ENCODE peak calls at places on chromosomes 2 and 18, in five cellular contexts. One of them, this sample, is unnamed. For H3K36me3 and H3K4me1, the result is how much of the 10 kb centered on the place peaks cover.

GRCh38 chr2:242022550-242023290 is 153.2 kb downstream of the RTP5 start:
- DNase-seq in HepG2: peak
- DNase-seq in cardiac muscle cell: no peak
- DNase-seq in astrocyte: no peak
- DNase-seq in lung: no peak
- DNase-seq in this sample: no peak

GRCh38 chr2:69309336-69310048 is 77.5 kb downstream of the GFPT1 start:
- DNase-seq in HepG2: no peak
- DNase-seq in astrocyte: peak
- DNase-seq in lung: no peak
- DNase-seq in cardiac muscle cell: peak
- DNase-seq in this sample: peak

GRCh38 chr2:60556441-60556997 is 3.1 kb upstream of the BCL11A start:
- DNase-seq in lung: no peak
- DNase-seq in cardiac muscle cell: no peak
- DNase-seq in astrocyte: no peak
- DNase-seq in HepG2: no peak
- DNase-seq in this sample: no peak

GRCh38 chr2:120221616-120222015 is 1.6 kb downstream of the TMEM185B start:
- DNase-seq in astrocyte: no peak
- DNase-seq in HepG2: no peak
- DNase-seq in cardiac muscle cell: no peak
- DNase-seq in lung: no peak
- DNase-seq in this sample: no peak

GRCh38 chr18:22613058-22613690 is 195.5 kb upstream of the CTAGE1 start:
- DNase-seq in lung: peak
- DNase-seq in cardiac muscle cell: no peak
- DNase-seq in HepG2: no peak
- DNase-seq in astrocyte: no peak
- DNase-seq in this sample: peak

GRCh38 chr2:236887519-236887918 is 198.2 kb upstream of the COPS8 start:
- DNase-seq in HepG2: no peak
- DNase-seq in cardiac muscle cell: peak
- DNase-seq in astrocyte: peak
- DNase-seq in lung: no peak
- DNase-seq in this sample: no peak

GRCh38 chr2:97967216-97967592 is 28.5 kb downstream of the TMEM131 start:
- DNase-seq in lung: no peak
- DNase-seq in cardiac muscle cell: no peak
- DNase-seq in astrocyte: no peak
- DNase-seq in HepG2: no peak
- DNase-seq in this sample: no peak

GRCh38 chr2:221166283-221166682 is 405.8 kb downstream of the EPHA4 start:
- DNase-seq in cardiac muscle cell: no peak
- DNase-seq in HepG2: no peak
- DNase-seq in lung: no peak
- DNase-seq in astrocyte: no peak
- DNase-seq in this sample: no peak

GRCh38 chr2:126883661-126884030 is 15.0 kb upstream of the TEX51 start:
- DNase-seq in HepG2: no peak
- DNase-seq in cardiac muscle cell: no peak
- DNase-seq in lung: no peak
- DNase-seq in astrocyte: no peak
- DNase-seq in this sample: no peak

GRCh38 chr2:240198226-240198625 is 57.8 kb upstream of the OTOS start:
- DNase-seq in HepG2: no peak
- DNase-seq in cardiac muscle cell: no peak
- DNase-seq in astrocyte: no peak
- DNase-seq in lung: no peak
- DNase-seq in this sample: no peak

GRCh38 chr2:100109986-100110980 is 32.1 kb downstream of the AFF3 start:
- DNase-seq in lung: no peak
- DNase-seq in HepG2: no peak
- DNase-seq in cardiac muscle cell: no peak
- DNase-seq in astrocyte: no peak
- DNase-seq in this sample: no peak

GRCh38 chr2:100707016-100707947 is 112.7 kb upstream of the NPAS2 start:
- DNase-seq in lung: no peak
- DNase-seq in HepG2: no peak
- DNase-seq in cardiac muscle cell: no peak
- DNase-seq in astrocyte: no peak
- DNase-seq in this sample: no peak

GRCh38 chr2:191358325-191359025 is 113.3 kb downstream of the MYO1B start:
- DNase-seq in cardiac muscle cell: no peak
- DNase-seq in HepG2: no peak
- DNase-seq in astrocyte: peak
- DNase-seq in lung: no peak
- DNase-seq in this sample: no peak
- H3K36me3 ChIP-seq in cardiac muscle cell: under half
- H3K36me3 ChIP-seq in HepG2: under half
- H3K36me3 ChIP-seq in astrocyte: under half
- H3K36me3 ChIP-seq in lung: under half
- H3K36me3 ChIP-seq in this sample: under half

DNA sequence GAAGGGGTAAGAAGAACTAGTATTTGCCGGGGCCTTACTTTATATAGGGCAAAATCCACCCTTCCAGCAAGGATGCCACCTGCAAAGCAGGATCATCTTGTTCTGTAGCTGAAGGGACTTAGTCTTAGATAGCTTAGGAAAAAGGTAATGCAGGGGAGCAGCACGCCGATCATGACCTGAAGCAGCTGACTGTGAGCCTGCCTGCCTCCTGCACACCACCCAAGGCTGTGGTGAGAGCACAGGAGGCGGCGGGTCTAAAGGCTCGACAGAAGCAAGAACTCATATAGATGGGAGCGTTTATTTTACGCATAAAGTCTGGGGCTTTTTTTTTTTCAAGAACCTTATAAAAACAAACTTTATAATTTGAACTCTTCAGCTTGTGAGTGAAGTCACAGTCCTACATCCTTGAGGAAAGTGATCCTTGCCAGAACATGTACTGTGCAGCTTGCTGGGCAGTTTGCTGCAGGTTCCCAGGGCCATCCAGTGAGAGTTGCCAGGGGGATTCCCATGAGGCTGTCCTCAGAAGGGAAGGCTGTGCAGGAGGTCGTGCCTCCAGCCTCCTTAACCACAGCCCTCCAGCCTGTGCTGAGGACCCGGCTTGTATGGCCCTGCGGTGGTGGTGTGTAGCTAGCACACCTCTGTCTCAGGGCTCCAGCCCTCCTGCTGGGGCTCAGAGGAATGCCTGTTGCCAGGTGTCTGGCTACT is 92.1 kb downstream of the RNF144A start:
- DNase-seq in HepG2: no peak
- DNase-seq in cardiac muscle cell: peak
- DNase-seq in astrocyte: peak
- DNase-seq in lung: no peak
- DNase-seq in this sample: no peak
- H3K4me1 ChIP-seq in HepG2: under half
- H3K4me1 ChIP-seq in cardiac muscle cell: under half
- H3K4me1 ChIP-seq in astrocyte: half or more
- H3K4me1 ChIP-seq in lung: under half
- H3K4me1 ChIP-seq in this sample: under half

GRCh38 chr2:222919841-222920609 is 59.2 kb downstream of the ACSL3 start:
- DNase-seq in cardiac muscle cell: peak
- DNase-seq in astrocyte: peak
- DNase-seq in HepG2: no peak
- DNase-seq in lung: no peak
- DNase-seq in this sample: no peak
- H3K36me3 ChIP-seq in cardiac muscle cell: half or more
- H3K36me3 ChIP-seq in astrocyte: under half
- H3K36me3 ChIP-seq in HepG2: half or more
- H3K36me3 ChIP-seq in lung: under half
- H3K36me3 ChIP-seq in this sample: under half

GRCh38 chr2:45442026-45442425 is 169.0 kb downstream of the SRBD1 start:
- DNase-seq in lung: no peak
- DNase-seq in HepG2: no peak
- DNase-seq in cardiac muscle cell: no peak
- DNase-seq in astrocyte: no peak
- DNase-seq in this sample: no peak

GRCh38 chr2:45439788-45440773 is 171.0 kb downstream of the SRBD1 start:
- DNase-seq in HepG2: peak
- DNase-seq in astrocyte: no peak
- DNase-seq in cardiac muscle cell: peak
- DNase-seq in lung: no peak
- DNase-seq in this sample: no peak

GRCh38 chr2:45444991-45445390 is 166.1 kb downstream of the SRBD1 start:
- DNase-seq in astrocyte: no peak
- DNase-seq in lung: no peak
- DNase-seq in HepG2: no peak
- DNase-seq in cardiac muscle cell: no peak
- DNase-seq in this sample: no peak

GRCh38 chr2:45441571-45441970 is 169.5 kb downstream of the SRBD1 start:
- DNase-seq in lung: no peak
- DNase-seq in astrocyte: no peak
- DNase-seq in cardiac muscle cell: no peak
- DNase-seq in HepG2: no peak
- DNase-seq in this sample: no peak

DNA sequence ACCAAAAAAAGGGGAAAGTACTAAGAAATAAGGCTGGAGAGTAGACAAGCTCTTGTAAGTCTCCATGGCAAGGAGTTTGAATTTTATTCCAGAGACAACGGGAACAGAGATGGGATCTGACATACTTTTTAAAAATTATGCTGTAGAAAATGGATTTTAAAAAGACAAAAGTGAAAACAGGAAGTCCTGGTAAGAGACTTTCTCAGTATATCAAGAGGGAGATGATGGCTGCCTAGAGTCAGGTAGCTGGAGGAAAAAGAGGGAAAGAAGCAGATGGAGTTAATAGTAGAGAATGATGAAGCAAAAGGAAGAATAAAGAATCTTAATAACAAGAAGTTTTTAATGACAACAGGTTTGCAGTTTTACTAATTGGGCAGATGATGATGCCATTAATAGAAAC is 168.1 kb downstream of the SRBD1 start:
- DNase-seq in astrocyte: no peak
- DNase-seq in HepG2: no peak
- DNase-seq in cardiac muscle cell: no peak
- DNase-seq in lung: no peak
- DNase-seq in this sample: no peak
- H3K4me1 ChIP-seq in astrocyte: under half
- H3K4me1 ChIP-seq in HepG2: under half
- H3K4me1 ChIP-seq in cardiac muscle cell: under half
- H3K4me1 ChIP-seq in lung: under half
- H3K4me1 ChIP-seq in this sample: under half

GRCh38 chr2:75675908-75676307 is 29.3 kb downstream of the MRPL19 start:
- DNase-seq in lung: no peak
- DNase-seq in cardiac muscle cell: no peak
- DNase-seq in HepG2: no peak
- DNase-seq in astrocyte: no peak
- DNase-seq in this sample: no peak
- H3K36me3 ChIP-seq in lung: under half
- H3K36me3 ChIP-seq in cardiac muscle cell: under half
- H3K36me3 ChIP-seq in HepG2: under half
- H3K36me3 ChIP-seq in astrocyte: under half
- H3K36me3 ChIP-seq in this sample: under half

DNA sequence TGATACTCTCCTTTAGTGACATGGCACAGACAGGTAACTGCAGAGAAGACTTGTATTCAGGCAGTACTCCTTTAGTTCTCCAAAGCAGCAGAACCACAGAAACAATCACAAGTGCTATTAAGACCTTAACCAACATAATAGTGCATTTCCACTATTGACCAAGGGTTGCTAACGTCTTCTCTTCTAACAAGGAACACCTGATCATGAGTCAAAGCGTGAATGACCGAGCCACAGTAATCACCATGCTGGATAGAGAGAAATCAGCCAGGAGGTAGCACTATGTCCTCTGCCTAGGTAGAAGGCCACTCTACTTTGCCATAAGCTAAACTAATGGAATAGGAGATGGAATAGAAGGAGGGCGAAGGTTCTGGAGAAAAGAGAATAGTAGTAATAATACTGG is 161.0 kb downstream of the ANKRD44 start:
- DNase-seq in cardiac muscle cell: no peak
- DNase-seq in lung: no peak
- DNase-seq in HepG2: no peak
- DNase-seq in astrocyte: no peak
- DNase-seq in this sample: no peak
- H3K4me1 ChIP-seq in cardiac muscle cell: under half
- H3K4me1 ChIP-seq in lung: under half
- H3K4me1 ChIP-seq in HepG2: under half
- H3K4me1 ChIP-seq in astrocyte: under half
- H3K4me1 ChIP-seq in this sample: under half

GRCh38 chr2:131130298-131130596 is 25.1 kb downstream of the PLEKHB2 start:
- DNase-seq in lung: no peak
- DNase-seq in cardiac muscle cell: no peak
- DNase-seq in astrocyte: no peak
- DNase-seq in HepG2: no peak
- DNase-seq in this sample: no peak
- H3K36me3 ChIP-seq in lung: under half
- H3K36me3 ChIP-seq in cardiac muscle cell: under half
- H3K36me3 ChIP-seq in astrocyte: under half
- H3K36me3 ChIP-seq in HepG2: half or more
- H3K36me3 ChIP-seq in this sample: under half

This sample was measured in small intestine.